ENCODE peak calls at places on chromosomes 12 and 14, in eight cellular contexts. One of them, this sample, is unnamed.

GRCh38 chr14:98185036-98185435 is 1087.0 kb downstream of the BCL11B start:
- DNase-seq in HFF-Myc: no peak
- DNase-seq in IMR-90: no peak
- DNase-seq in GM20000: no peak
- DNase-seq in pancreas: no peak
- DNase-seq in AG10803: no peak
- DNase-seq in tibial artery: no peak
- DNase-seq in PC-9: no peak
- DNase-seq in this sample: no peak

GRCh38 chr12:88225776-88226175 is 83.7 kb downstream of the TMTC3 start:
- DNase-seq in HFF-Myc: no peak
- DNase-seq in IMR-90: no peak
- DNase-seq in GM20000: no peak
- DNase-seq in pancreas: no peak
- DNase-seq in AG10803: no peak
- DNase-seq in tibial artery: no peak
- DNase-seq in PC-9: no peak
- DNase-seq in this sample: no peak

GRCh38 chr12:40168001-40168400 is 56.8 kb upstream of the LRRK2 start:
- DNase-seq in HFF-Myc: no peak
- DNase-seq in IMR-90: no peak
- DNase-seq in GM20000: peak
- DNase-seq in pancreas: no peak
- DNase-seq in AG10803: no peak
- DNase-seq in tibial artery: no peak
- DNase-seq in PC-9: no peak
- DNase-seq in this sample: no peak

GRCh38 chr12:5088586-5089264 is 45.0 kb downstream of the KCNA5 start:
- DNase-seq in HFF-Myc: peak
- DNase-seq in IMR-90: peak
- DNase-seq in GM20000: no peak
- DNase-seq in pancreas: no peak
- DNase-seq in AG10803: peak
- DNase-seq in tibial artery: no peak
- DNase-seq in PC-9: peak
- DNase-seq in this sample: peak

GRCh38 chr12:130702966-130703732 is 12.9 kb downstream of the RIMBP2 start:
- DNase-seq in HFF-Myc: no peak
- DNase-seq in IMR-90: no peak
- DNase-seq in GM20000: no peak
- DNase-seq in pancreas: no peak
- DNase-seq in AG10803: no peak
- DNase-seq in tibial artery: peak
- DNase-seq in PC-9: no peak
- DNase-seq in this sample: no peak

GRCh38 chr12:75979181-75979580 is 52.4 kb downstream of the PHLDA1 start:
- DNase-seq in HFF-Myc: peak
- DNase-seq in IMR-90: peak
- DNase-seq in GM20000: no peak
- DNase-seq in pancreas: no peak
- DNase-seq in AG10803: peak
- DNase-seq in tibial artery: no peak
- DNase-seq in PC-9: no peak
- DNase-seq in this sample: peak

GRCh38 chr14:103072595-103073366 is 11.2 kb upstream of the LBHD2 start:
- DNase-seq in HFF-Myc: no peak
- DNase-seq in IMR-90: no peak
- DNase-seq in GM20000: no peak
- DNase-seq in pancreas: no peak
- DNase-seq in AG10803: no peak
- DNase-seq in tibial artery: no peak
- DNase-seq in PC-9: no peak
- DNase-seq in this sample: peak

GRCh38 chr12:131621701-131622421 is 89.0 kb upstream of the SFSWAP start:
- DNase-seq in HFF-Myc: no peak
- DNase-seq in IMR-90: no peak
- DNase-seq in GM20000: no peak
- DNase-seq in pancreas: no peak
- DNase-seq in AG10803: no peak
- DNase-seq in tibial artery: no peak
- DNase-seq in PC-9: peak
- DNase-seq in this sample: no peak

GRCh38 chr14:101124860-101125259 is 221.3 kb upstream of the RTL1 start:
- DNase-seq in HFF-Myc: no peak
- DNase-seq in IMR-90: no peak
- DNase-seq in GM20000: no peak
- DNase-seq in pancreas: no peak
- DNase-seq in AG10803: no peak
- DNase-seq in tibial artery: peak
- DNase-seq in PC-9: no peak
- DNase-seq in this sample: no peak

GRCh38 chr14:96565811-96566210 is 63.6 kb downstream of the PAPOLA start:
- DNase-seq in HFF-Myc: no peak
- DNase-seq in IMR-90: no peak
- DNase-seq in GM20000: no peak
- DNase-seq in pancreas: no peak
- DNase-seq in AG10803: no peak
- DNase-seq in tibial artery: no peak
- DNase-seq in PC-9: no peak
- DNase-seq in this sample: no peak

GRCh38 chr14:96568646-96569045 is 66.5 kb downstream of the PAPOLA start:
- DNase-seq in HFF-Myc: no peak
- DNase-seq in IMR-90: no peak
- DNase-seq in GM20000: no peak
- DNase-seq in pancreas: no peak
- DNase-seq in AG10803: peak
- DNase-seq in tibial artery: no peak
- DNase-seq in PC-9: no peak
- DNase-seq in this sample: no peak

GRCh38 chr14:96571311-96571710 is 69.1 kb downstream of the PAPOLA start:
- DNase-seq in HFF-Myc: no peak
- DNase-seq in IMR-90: no peak
- DNase-seq in GM20000: no peak
- DNase-seq in pancreas: no peak
- DNase-seq in AG10803: no peak
- DNase-seq in tibial artery: no peak
- DNase-seq in PC-9: no peak
- DNase-seq in this sample: no peak

GRCh38 chr14:96564389-96564788 is 62.2 kb downstream of the PAPOLA start:
- DNase-seq in HFF-Myc: no peak
- DNase-seq in IMR-90: no peak
- DNase-seq in GM20000: no peak
- DNase-seq in pancreas: no peak
- DNase-seq in AG10803: no peak
- DNase-seq in tibial artery: no peak
- DNase-seq in PC-9: no peak
- DNase-seq in this sample: no peak

GRCh38 chr14:96567289-96567899 is 65.2 kb downstream of the PAPOLA start:
- DNase-seq in HFF-Myc: no peak
- DNase-seq in IMR-90: peak
- DNase-seq in GM20000: no peak
- DNase-seq in pancreas: no peak
- DNase-seq in AG10803: peak
- DNase-seq in tibial artery: no peak
- DNase-seq in PC-9: no peak
- DNase-seq in this sample: no peak
- TF ChIP-seq CTCF in HFF-Myc: peak
- TF ChIP-seq CTCF in IMR-90: peak
- TF ChIP-seq CTCF in GM20000: peak
- TF ChIP-seq CTCF in pancreas: peak
- TF ChIP-seq CTCF in AG10803: peak
- TF ChIP-seq CTCF in tibial artery: peak
- TF ChIP-seq CTCF in PC-9: peak
- TF ChIP-seq CTCF in this sample: peak

GRCh38 chr14:96501746-96502620 is at the start of gene PAPOLA:
- DNase-seq in HFF-Myc: peak
- DNase-seq in IMR-90: peak
- DNase-seq in GM20000: peak
- DNase-seq in pancreas: peak
- DNase-seq in AG10803: peak
- DNase-seq in tibial artery: peak
- DNase-seq in PC-9: peak
- DNase-seq in this sample: peak
- TF ChIP-seq CTCF in HFF-Myc: no peak
- TF ChIP-seq CTCF in IMR-90: peak
- TF ChIP-seq CTCF in GM20000: no peak
- TF ChIP-seq CTCF in pancreas: no peak
- TF ChIP-seq CTCF in AG10803: peak
- TF ChIP-seq CTCF in tibial artery: no peak
- TF ChIP-seq CTCF in PC-9: no peak
- TF ChIP-seq CTCF in this sample: no peak

GRCh38 chr12:93836616-93837260 is 159.6 kb downstream of the CRADD start:
- DNase-seq in HFF-Myc: no peak
- DNase-seq in IMR-90: no peak
- DNase-seq in GM20000: no peak
- DNase-seq in pancreas: no peak
- DNase-seq in AG10803: no peak
- DNase-seq in tibial artery: no peak
- DNase-seq in PC-9: no peak
- DNase-seq in this sample: no peak
- TF ChIP-seq CTCF in HFF-Myc: no peak
- TF ChIP-seq CTCF in IMR-90: no peak
- TF ChIP-seq CTCF in GM20000: no peak
- TF ChIP-seq CTCF in pancreas: no peak
- TF ChIP-seq CTCF in AG10803: no peak
- TF ChIP-seq CTCF in tibial artery: no peak
- TF ChIP-seq CTCF in PC-9: no peak
- TF ChIP-seq CTCF in this sample: no peak

DNA sequence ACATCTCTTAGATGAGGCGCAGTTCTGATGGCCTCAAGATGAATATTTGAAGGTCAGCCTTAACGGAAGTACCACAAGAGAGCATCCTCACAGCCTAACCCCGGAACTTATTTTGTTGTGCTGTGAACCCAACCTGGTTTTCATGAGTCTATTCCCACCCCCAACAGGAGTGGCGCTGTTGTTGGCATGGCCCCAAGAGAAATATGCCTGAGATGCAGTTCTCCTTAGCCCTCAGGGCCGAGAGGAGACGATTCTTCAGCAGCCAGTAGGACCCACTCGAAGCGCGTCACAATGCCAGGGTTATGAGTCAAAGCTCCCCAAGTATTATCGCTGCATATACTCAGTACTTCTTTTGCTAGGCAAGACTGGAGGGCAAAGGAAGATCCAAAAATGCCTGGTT is 24.5 kb upstream of the BCL11B start:
- DNase-seq in HFF-Myc: no peak
- DNase-seq in IMR-90: no peak
- DNase-seq in GM20000: no peak
- DNase-seq in pancreas: no peak
- DNase-seq in AG10803: no peak
- DNase-seq in tibial artery: no peak
- DNase-seq in PC-9: no peak
- DNase-seq in this sample: no peak
- TF ChIP-seq CTCF in HFF-Myc: no peak
- TF ChIP-seq CTCF in IMR-90: no peak
- TF ChIP-seq CTCF in GM20000: no peak
- TF ChIP-seq CTCF in pancreas: no peak
- TF ChIP-seq CTCF in AG10803: no peak
- TF ChIP-seq CTCF in tibial artery: no peak
- TF ChIP-seq CTCF in PC-9: no peak
- TF ChIP-seq CTCF in this sample: no peak

DNA sequence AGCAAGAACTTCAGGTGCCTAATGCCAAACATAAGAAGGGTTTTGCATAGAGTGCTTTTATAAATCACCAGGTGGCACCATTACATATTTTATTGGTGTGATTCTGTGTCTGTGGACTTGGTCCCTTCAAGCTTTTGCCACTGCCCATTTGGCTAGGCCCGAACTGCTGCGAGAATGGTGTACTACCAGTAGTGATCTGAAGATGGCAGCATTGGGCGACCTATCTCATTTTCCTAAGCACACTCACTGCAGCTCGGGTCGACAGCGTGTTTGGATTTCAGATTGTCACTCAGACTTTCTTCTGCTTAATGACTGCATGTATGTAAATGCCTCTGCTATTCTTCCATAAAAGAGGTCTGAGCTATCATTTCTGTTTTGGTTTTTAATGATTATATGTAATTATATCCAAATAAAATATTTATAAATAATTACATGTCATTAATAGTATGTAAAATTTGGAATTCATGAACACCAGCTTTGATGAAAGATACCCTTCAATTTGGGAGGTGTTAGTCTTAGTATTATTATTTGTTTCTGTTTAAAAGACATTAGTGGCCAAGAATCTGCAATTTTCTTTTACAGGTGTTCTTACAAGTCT is 78.5 kb downstream of the TPH2 start:
- DNase-seq in HFF-Myc: peak
- DNase-seq in IMR-90: peak
- DNase-seq in GM20000: peak
- DNase-seq in pancreas: peak
- DNase-seq in AG10803: peak
- DNase-seq in tibial artery: peak
- DNase-seq in PC-9: peak
- DNase-seq in this sample: peak
- TF ChIP-seq CTCF in HFF-Myc: peak
- TF ChIP-seq CTCF in IMR-90: peak
- TF ChIP-seq CTCF in GM20000: peak
- TF ChIP-seq CTCF in pancreas: peak
- TF ChIP-seq CTCF in AG10803: peak
- TF ChIP-seq CTCF in tibial artery: peak
- TF ChIP-seq CTCF in PC-9: peak
- TF ChIP-seq CTCF in this sample: peak